ENCODE peak calls at places on chromosomes 3 and 15, in eight cellular contexts. V, T, Q, D, K, P, N and W are unnamed samples.

GRCh38 chr15:101060576-101061551 is 141.7 kb downstream of the LRRK1 start:
- DNase-seq in V (no peak), T (no peak), Q (no peak), D (no peak), K (no peak), P (no peak), N (no peak), W (no peak)

GRCh38 chr15:22831473-22831872 is 7.0 kb upstream of the NIPA2 start:
- DNase-seq in V (peak), T (no peak), Q (no peak), D (no peak), K (no peak), P (no peak), N (no peak), W (no peak)

GRCh38 chr3:145807990-145808389 is 353.0 kb downstream of the PLOD2 start:
- DNase-seq in V (peak), T (no peak), Q (no peak), D (no peak), K (no peak), P (peak), N (peak), W (no peak)

GRCh38 chr15:80121546-80121945 is 31.3 kb upstream of the FAH start:
- DNase-seq in V (no peak), T (no peak), Q (no peak), D (no peak), K (no peak), P (peak), N (no peak), W (no peak)

GRCh38 chr3:45943207-45943846 is at the start of gene CXCR6:
- DNase-seq in V (no peak), T (no peak), Q (no peak), D (no peak), K (no peak), P (no peak), N (no peak), W (no peak)

GRCh38 chr15:87031545-87032230 is 952.0 kb downstream of the AGBL1 start:
- DNase-seq in V (peak), T (no peak), Q (no peak), D (no peak), K (no peak), P (no peak), N (no peak), W (no peak)

GRCh38 chr3:30657914-30658313 is 51.5 kb downstream of the TGFBR2 start:
- DNase-seq in V (no peak), T (no peak), Q (no peak), D (no peak), K (no peak), P (no peak), N (no peak), W (no peak)

GRCh38 chr3:82355228-82355627 is 593.8 kb upstream of the GBE1 start:
- DNase-seq in V (no peak), T (no peak), Q (no peak), D (no peak), K (no peak), P (no peak), N (no peak), W (no peak)